ENCODE peak calls at places on chromosomes 13 and 19, in four cellular contexts. Q is fibroblast of the aortic adventitia, J is left ventricle myocardium inferior, Y is GM20000. V is an unnamed sample.

GRCh38 chr13:48655291-48655690 is 1.6 kb downstream of the CYSLTR2 start:
- DNase-seq in Q (no peak), J (no peak), Y (no peak), V (no peak)

GRCh38 chr13:112443191-112444000 is 67.2 kb downstream of the SPACA7 start:
- DNase-seq in Q (no peak), J (no peak), Y (no peak), V (no peak)

GRCh38 chr19:33440682-33441081 is 67.2 kb downstream of the CEBPG start:
- DNase-seq in Q (no peak), J (peak), Y (no peak), V (no peak)

GRCh38 chr13:57631607-57632275 is at the start of gene PCDH17:
- DNase-seq in Q (peak), J (peak), Y (peak), V (peak)

GRCh38 chr19:11420894-11421606 is 1.9 kb upstream of the RGL3 start:
- DNase-seq in Q (no peak), J (peak), Y (peak), V (peak)

GRCh38 chr13:40777166-40777956 is 6.4 kb upstream of the MRPS31 start:
- DNase-seq in Q (peak), J (no peak), Y (peak), V (peak)

GRCh38 chr13:113166266-113166665 is 7.8 kb downstream of the PROZ start:
- DNase-seq in Q (no peak), J (no peak), Y (no peak), V (no peak)

GRCh38 chr13:72166102-72166660 is 299.2 kb upstream of the DACH1 start:
- DNase-seq in Q (no peak), J (no peak), Y (no peak), V (no peak)

GRCh38 chr13:110382229-110382628 is 75.1 kb downstream of the COL4A2 start:
- DNase-seq in Q (peak), J (no peak), Y (no peak), V (no peak)

GRCh38 chr19:30587869-30588268 is 215.7 kb downstream of the ZNF536 start:
- DNase-seq in Q (no peak), J (no peak), Y (no peak), V (no peak)

GRCh38 chr13:20320885-20321284 is 88.8 kb upstream of the GJB6 start:
- DNase-seq in Q (no peak), J (no peak), Y (no peak), V (no peak)

GRCh38 chr13:77048592-77048991 is 21.6 kb upstream of the FBXL3 start:
- DNase-seq in Q (peak), J (no peak), Y (no peak), V (no peak)

GRCh38 chr19:6018786-6019185 is 40.8 kb upstream of the RANBP3 start:
- DNase-seq in Q (no peak), J (no peak), Y (peak), V (no peak)

GRCh38 chr19:53659292-53659691 is 27.5 kb downstream of the DPRX start:
- DNase-seq in Q (no peak), J (no peak), Y (no peak), V (no peak)

GRCh38 chr13:92951273-92951820 is 275.3 kb upstream of the GPC6 start:
- DNase-seq in Q (peak), J (no peak), Y (no peak), V (no peak)

GRCh38 chr19:33388231-33388816 is 14.8 kb downstream of the CEBPG start:
- DNase-seq in Q (peak), J (peak), Y (no peak), V (peak)

GRCh38 chr19:10929402-10929794 is 787 bp downstream of the TIMM29 start:
- DNase-seq in Q (no peak), J (no peak), Y (no peak), V (no peak)

GRCh38 chr13:110405597-110406450 is 98.7 kb downstream of the COL4A2 start:
- DNase-seq in Q (peak), J (no peak), Y (no peak), V (no peak)

GRCh38 chr19:418761-419632 is 10.1 kb upstream of the C2CD4C start:
- DNase-seq in Q (no peak), J (peak), Y (no peak), V (no peak)

GRCh38 chr13:109100705-109101104 is 471.3 kb downstream of the MYO16 start:
- DNase-seq in Q (no peak), J (no peak), Y (no peak), V (no peak)

GRCh38 chr13:79932556-79932955 is 408.4 kb downstream of the SPRY2 start:
- DNase-seq in Q (peak), J (no peak), Y (no peak), V (no peak)

GRCh38 chr19:678791-679388 is 2.7 kb downstream of the FSTL3 start:
- DNase-seq in Q (no peak), J (no peak), Y (no peak), V (no peak)

GRCh38 chr13:48222358-48223015 is 10.5 kb upstream of the ITM2B start:
- DNase-seq in Q (peak), J (peak), Y (no peak), V (no peak)

GRCh38 chr13:26721251-26721939 is 39.2 kb downstream of the GPR12 start:
- DNase-seq in Q (no peak), J (no peak), Y (peak), V (no peak)

GRCh38 chr13:26718872-26719271 is 41.7 kb downstream of the GPR12 start:
- DNase-seq in Q (no peak), J (no peak), Y (no peak), V (no peak)

GRCh38 chr13:26718146-26718545 is 42.4 kb downstream of the GPR12 start:
- DNase-seq in Q (no peak), J (no peak), Y (no peak), V (no peak)

GRCh38 chr13:26716984-26717383 is 43.6 kb downstream of the GPR12 start:
- DNase-seq in Q (no peak), J (no peak), Y (no peak), V (no peak)

GRCh38 chr13:26719356-26719945 is 41.1 kb downstream of the GPR12 start:
- DNase-seq in Q (peak), J (no peak), Y (no peak), V (no peak)
- TF ChIP-seq CTCF in Q (peak), J (peak), Y (no peak), V (no peak)

GRCh38 chr19:4794971-4795370 is 3.4 kb downstream of the FEM1A start:
- DNase-seq in Q (no peak), J (no peak), Y (no peak), V (no peak)
- TF ChIP-seq CTCF in Q (no peak), J (no peak), Y (no peak), V (no peak)

GRCh38 chr13:31699650-31700049 is 39.7 kb upstream of the RXFP2 start:
- DNase-seq in Q (peak), J (no peak), Y (no peak), V (no peak)
- TF ChIP-seq CTCF in Q (peak), J (peak), Y (no peak), V (no peak)

GRCh38 chr19:35513975-35514809 is 743 bp upstream of the DMKN start:
- DNase-seq in Q (peak), J (no peak), Y (no peak), V (no peak)
- TF ChIP-seq CTCF in Q (no peak), J (no peak), Y (no peak), V (no peak)

GRCh38 chr13:37168922-37169321 is 63.5 kb upstream of the CSNK1A1L start:
- DNase-seq in Q (no peak), J (no peak), Y (no peak), V (no peak)
- TF ChIP-seq CTCF in Q (no peak), J (no peak), Y (no peak), V (no peak)

GRCh38 chr19:18995804-18996241 is 37.5 kb downstream of the SUGP2 start:
- DNase-seq in Q (peak), J (peak), Y (peak), V (peak)
- TF ChIP-seq CTCF in Q (peak), J (peak), Y (peak), V (no peak)

DNA sequence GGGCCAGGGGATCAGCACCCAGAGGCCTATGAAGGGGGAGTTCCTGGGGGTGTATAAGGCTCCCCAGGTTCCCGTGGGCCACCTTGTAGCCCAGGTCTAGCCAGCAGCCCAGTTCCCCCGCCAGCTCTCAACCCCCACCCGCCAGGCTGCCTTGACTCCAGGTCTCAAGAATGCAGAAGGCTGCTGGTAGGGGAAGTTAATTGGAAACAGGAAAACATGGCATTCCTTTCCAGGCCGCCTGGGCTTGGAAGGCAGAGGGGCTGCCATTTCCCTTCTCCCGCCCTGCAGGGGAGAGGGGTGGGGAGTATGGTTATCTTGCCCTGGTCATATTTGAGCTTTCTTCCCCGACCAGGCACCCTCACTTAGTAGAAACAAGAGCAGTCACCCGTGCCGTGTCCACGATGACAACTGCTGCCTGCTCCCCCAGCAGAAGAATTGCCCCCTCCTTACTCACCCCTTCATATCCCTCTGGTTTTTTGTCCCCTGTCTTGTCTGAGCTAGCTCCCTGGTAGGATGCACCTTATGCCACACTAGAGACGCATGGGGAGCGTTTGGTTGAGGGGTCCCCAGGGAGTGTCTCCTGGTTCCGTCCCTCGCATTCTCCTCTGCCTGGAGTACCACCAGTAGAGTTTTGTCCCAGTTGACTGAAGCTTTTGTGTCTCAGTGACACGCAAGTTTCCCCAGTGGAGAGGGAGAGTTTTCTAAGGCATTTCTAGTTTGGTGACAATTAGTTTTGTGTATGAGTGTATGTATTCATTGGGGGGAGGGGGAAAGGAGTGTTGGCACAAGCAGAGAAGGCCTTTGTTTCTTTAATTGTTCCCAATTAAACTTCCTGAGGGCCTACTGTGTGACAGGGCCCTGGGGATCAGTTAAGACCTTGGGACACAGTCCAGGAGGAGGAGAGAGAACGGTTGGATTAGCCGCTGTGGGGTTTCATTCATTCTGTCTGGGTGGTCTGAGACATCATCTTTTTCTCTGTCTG is 4.5 kb downstream of the BICRA start:
- DNase-seq in Q (peak), J (no peak), Y (no peak), V (no peak)
- TF ChIP-seq CTCF in Q (no peak), J (no peak), Y (no peak), V (no peak)

GRCh38 chr19:37654118-37654517 is 1.1 kb downstream of the ZFP30 start:
- DNase-seq in Q (peak), J (no peak), Y (no peak), V (no peak)
- TF ChIP-seq CTCF in Q (no peak), J (no peak), Y (no peak), V (no peak)

GRCh38 chr19:8605514-8605913 is 5.0 kb downstream of the ADAMTS10 start:
- DNase-seq in Q (no peak), J (no peak), Y (no peak), V (no peak)

GRCh38 chr19:8600064-8600463 is 10.5 kb downstream of the ADAMTS10 start:
- DNase-seq in Q (no peak), J (no peak), Y (no peak), V (no peak)

GRCh38 chr19:8600816-8601215 is 9.7 kb downstream of the ADAMTS10 start:
- DNase-seq in Q (no peak), J (no peak), Y (no peak), V (no peak)

GRCh38 chr19:8607386-8607785 is 3.1 kb downstream of the ADAMTS10 start:
- DNase-seq in Q (peak), J (peak), Y (no peak), V (no peak)

GRCh38 chr19:8601796-8602195 is 8.7 kb downstream of the ADAMTS10 start:
- DNase-seq in Q (no peak), J (no peak), Y (no peak), V (no peak)
- TF ChIP-seq CTCF in Q (no peak), J (no peak), Y (no peak), V (no peak)

DNA sequence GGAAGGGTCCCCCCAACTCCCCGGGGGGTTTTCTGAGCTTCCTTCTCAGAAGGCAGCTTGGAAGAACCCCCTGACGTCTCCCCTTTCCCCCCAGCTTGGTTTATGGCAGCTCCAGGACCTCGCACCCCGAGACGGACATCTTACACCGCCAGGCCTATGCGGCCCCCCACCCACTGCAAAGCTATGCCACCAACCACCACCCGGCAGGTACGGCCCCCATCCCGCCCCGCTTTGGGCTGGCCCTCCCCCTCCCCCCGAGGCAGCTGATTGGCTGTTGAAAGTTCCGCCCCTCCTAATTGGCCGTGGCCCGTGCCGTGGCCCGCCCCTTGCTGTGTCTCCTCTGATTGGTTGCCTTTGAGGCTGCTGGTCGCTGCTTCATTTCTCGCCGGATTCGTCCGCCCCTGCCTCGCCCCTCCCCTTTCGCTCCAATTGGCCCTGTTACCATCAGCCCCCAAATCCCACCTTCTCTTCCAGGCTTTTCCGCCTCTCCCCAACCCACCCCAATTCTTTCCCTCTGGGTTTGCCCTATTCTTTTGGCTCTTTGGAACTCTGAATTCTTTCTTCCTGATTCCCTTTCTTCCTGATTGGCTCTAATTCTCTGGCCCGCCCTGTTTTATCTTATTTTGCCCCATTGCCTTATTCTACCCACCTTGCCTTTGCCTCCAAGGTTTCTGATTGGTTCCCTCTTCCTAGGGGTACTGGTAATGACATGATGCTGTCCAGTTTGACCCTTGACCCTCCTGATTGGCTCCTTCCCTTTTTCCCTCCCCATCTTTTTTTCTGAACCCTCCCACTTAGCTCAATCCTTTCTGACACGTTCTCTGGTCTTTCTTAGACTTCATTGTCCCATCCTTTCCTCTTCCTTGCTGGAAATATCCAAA is 2.5 kb downstream of the PRR12 start:
- DNase-seq in Q (peak), J (peak), Y (peak), V (peak)
- TF ChIP-seq CTCF in Q (no peak), J (no peak), Y (no peak), V (no peak)

V was measured in GM13976.